ENCODE peak calls at places on chromosomes 7 and 10, in six cellular contexts. I is CD4-positive, alpha-beta T cell; D is HFF-Myc; L is activated naive CD4-positive, alpha-beta T cell; Z is OCI-LY7; R is substantia nigra. Q is an unnamed sample.

GRCh38 chr7:28627869-28628268 is 215.6 kb downstream of the CREB5 start:
- DNase-seq in I (no peak), D (no peak), L (no peak), Z (no peak), R (no peak), Q (no peak)

GRCh38 chr7:65798111-65799075 is 74.5 kb upstream of the VKORC1L1 start:
- DNase-seq in I (no peak), D (peak; percentile 57), L (no peak), Z (peak; percentile 19), R (no peak), Q (peak; percentile 85)

GRCh38 chr10:44752451-44753441 is 158.4 kb upstream of the TMEM72 start:
- DNase-seq in I (no peak), D (peak; percentile 59), L (no peak), Z (no peak), R (no peak), Q (peak; percentile 44)

GRCh38 chr10:129442866-129443265 is 24.2 kb upstream of the MGMT start:
- DNase-seq in I (no peak), D (no peak), L (no peak), Z (no peak), R (no peak), Q (no peak)

GRCh38 chr10:102401735-102402511 is 6.4 kb downstream of the NFKB2 start:
- DNase-seq in I (no peak), D (no peak), L (no peak), Z (no peak), R (no peak), Q (peak; percentile 50)

GRCh38 chr10:50362547-50363125 is 111.3 kb upstream of the ASAH2 start:
- DNase-seq in I (no peak), D (no peak), L (no peak), Z (peak; percentile 90), R (no peak), Q (no peak)

GRCh38 chr7:123557016-123557630 is 495 bp downstream of the NDUFA5 start:
- DNase-seq in I (no peak), D (no peak), L (no peak), Z (no peak), R (no peak), Q (no peak)

GRCh38 chr7:27182285-27182827 is 2.7 kb downstream of the HOXA11 start:
- DNase-seq in I (no peak), D (no peak), L (no peak), Z (no peak), R (no peak), Q (no peak)

GRCh38 chr7:9600974-9601373 is 1167.6 kb downstream of the NXPH1 start:
- DNase-seq in I (no peak), D (no peak), L (no peak), Z (no peak), R (no peak), Q (peak; percentile 5)

Q was measured in mesenchymal stem cell.